ENCODE peak calls at places on chromosomes 1 and 21, in six cellular contexts. One of them, this sample, is unnamed.

GRCh38 chr1:14881775-14882672 is 271.5 kb upstream of the TMEM51 start:
- DNase-seq in thoracic aorta: no peak
- DNase-seq in left ventricle myocardium inferior: no peak
- DNase-seq in tibial nerve: no peak
- DNase-seq in fibroblast of mammary gland: no peak
- DNase-seq in progenitor cell of endocrine pancreas: no peak
- DNase-seq in this sample: no peak

GRCh38 chr1:172497230-172497629 is 35.7 kb upstream of the SUCO start:
- DNase-seq in left ventricle myocardium inferior: no peak
- DNase-seq in fibroblast of mammary gland: no peak
- DNase-seq in progenitor cell of endocrine pancreas: no peak
- DNase-seq in tibial nerve: no peak
- DNase-seq in thoracic aorta: no peak
- DNase-seq in this sample: no peak

GRCh38 chr1:110383311-110383990 is 7.4 kb downstream of the SLC16A4 start:
- DNase-seq in progenitor cell of endocrine pancreas: no peak
- DNase-seq in tibial nerve: no peak
- DNase-seq in left ventricle myocardium inferior: no peak
- DNase-seq in fibroblast of mammary gland: peak
- DNase-seq in thoracic aorta: no peak
- DNase-seq in this sample: no peak

GRCh38 chr1:66460776-66461175 is 73.2 kb upstream of the SGIP1 start:
- DNase-seq in left ventricle myocardium inferior: no peak
- DNase-seq in progenitor cell of endocrine pancreas: no peak
- DNase-seq in fibroblast of mammary gland: no peak
- DNase-seq in thoracic aorta: no peak
- DNase-seq in tibial nerve: no peak
- DNase-seq in this sample: no peak

GRCh38 chr1:94180650-94181049 is 56.7 kb downstream of the ARHGAP29 start:
- DNase-seq in tibial nerve: no peak
- DNase-seq in fibroblast of mammary gland: no peak
- DNase-seq in progenitor cell of endocrine pancreas: no peak
- DNase-seq in left ventricle myocardium inferior: no peak
- DNase-seq in thoracic aorta: no peak
- DNase-seq in this sample: no peak

GRCh38 chr1:201156819-201157218 is 2.5 kb upstream of the TMEM9 start:
- DNase-seq in left ventricle myocardium inferior: no peak
- DNase-seq in progenitor cell of endocrine pancreas: no peak
- DNase-seq in tibial nerve: no peak
- DNase-seq in fibroblast of mammary gland: no peak
- DNase-seq in thoracic aorta: no peak
- DNase-seq in this sample: no peak

GRCh38 chr1:165259236-165259635 is 97.3 kb downstream of the LMX1A start:
- DNase-seq in thoracic aorta: no peak
- DNase-seq in fibroblast of mammary gland: peak
- DNase-seq in left ventricle myocardium inferior: no peak
- DNase-seq in progenitor cell of endocrine pancreas: no peak
- DNase-seq in tibial nerve: no peak
- DNase-seq in this sample: no peak

GRCh38 chr21:36135391-36136094 is 664 bp downstream of the CBR3 start:
- DNase-seq in progenitor cell of endocrine pancreas: no peak
- DNase-seq in left ventricle myocardium inferior: peak
- DNase-seq in tibial nerve: peak
- DNase-seq in thoracic aorta: no peak
- DNase-seq in fibroblast of mammary gland: peak
- DNase-seq in this sample: no peak

GRCh38 chr1:155226910-155227260 is 18.4 kb downstream of the MTX1 start:
- DNase-seq in fibroblast of mammary gland: peak
- DNase-seq in thoracic aorta: no peak
- DNase-seq in tibial nerve: no peak
- DNase-seq in progenitor cell of endocrine pancreas: peak
- DNase-seq in left ventricle myocardium inferior: peak
- DNase-seq in this sample: no peak

GRCh38 chr1:167747988-167748387 is 26.2 kb downstream of the MPZL1 start:
- DNase-seq in left ventricle myocardium inferior: no peak
- DNase-seq in progenitor cell of endocrine pancreas: no peak
- DNase-seq in tibial nerve: no peak
- DNase-seq in fibroblast of mammary gland: peak
- DNase-seq in thoracic aorta: no peak
- DNase-seq in this sample: no peak

GRCh38 chr1:1891349-1892078 is 627 bp upstream of the GNB1 start:
- DNase-seq in left ventricle myocardium inferior: peak
- DNase-seq in tibial nerve: no peak
- DNase-seq in fibroblast of mammary gland: peak
- DNase-seq in progenitor cell of endocrine pancreas: peak
- DNase-seq in thoracic aorta: no peak
- DNase-seq in this sample: peak

GRCh38 chr1:233421293-233421692 is 93.8 kb downstream of the MAP3K21 start:
- DNase-seq in thoracic aorta: no peak
- DNase-seq in left ventricle myocardium inferior: no peak
- DNase-seq in fibroblast of mammary gland: no peak
- DNase-seq in progenitor cell of endocrine pancreas: no peak
- DNase-seq in tibial nerve: no peak
- DNase-seq in this sample: no peak
- TF ChIP-seq CTCF in thoracic aorta: no peak
- TF ChIP-seq CTCF in left ventricle myocardium inferior: no peak
- TF ChIP-seq CTCF in fibroblast of mammary gland: no peak
- TF ChIP-seq CTCF in progenitor cell of endocrine pancreas: no peak
- TF ChIP-seq CTCF in tibial nerve: no peak
- TF ChIP-seq CTCF in this sample: no peak

DNA sequence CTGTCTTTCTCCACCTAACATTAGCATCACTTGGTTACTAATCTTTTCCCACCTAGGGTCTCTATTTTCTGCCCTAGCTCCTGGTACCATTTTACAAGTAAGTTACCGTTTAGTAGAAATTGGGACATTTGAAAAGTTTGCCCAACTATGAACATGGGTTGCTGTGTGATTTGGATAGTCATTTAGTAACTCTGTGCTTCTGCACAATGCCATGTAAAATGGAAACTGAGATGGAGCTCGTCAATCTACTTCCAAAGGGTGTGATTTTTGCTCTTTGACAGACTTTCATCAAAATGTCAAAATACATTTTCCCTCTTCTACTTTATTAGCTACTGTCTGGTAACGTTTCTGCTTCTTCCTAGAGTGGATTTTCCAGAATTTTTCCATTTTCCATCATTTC is 381.5 kb upstream of the B3GALT2 start:
- DNase-seq in tibial nerve: no peak
- DNase-seq in progenitor cell of endocrine pancreas: no peak
- DNase-seq in thoracic aorta: no peak
- DNase-seq in left ventricle myocardium inferior: no peak
- DNase-seq in fibroblast of mammary gland: no peak
- DNase-seq in this sample: no peak
- TF ChIP-seq CTCF in tibial nerve: no peak
- TF ChIP-seq CTCF in progenitor cell of endocrine pancreas: no peak
- TF ChIP-seq CTCF in thoracic aorta: no peak
- TF ChIP-seq CTCF in left ventricle myocardium inferior: no peak
- TF ChIP-seq CTCF in fibroblast of mammary gland: no peak
- TF ChIP-seq CTCF in this sample: no peak

DNA sequence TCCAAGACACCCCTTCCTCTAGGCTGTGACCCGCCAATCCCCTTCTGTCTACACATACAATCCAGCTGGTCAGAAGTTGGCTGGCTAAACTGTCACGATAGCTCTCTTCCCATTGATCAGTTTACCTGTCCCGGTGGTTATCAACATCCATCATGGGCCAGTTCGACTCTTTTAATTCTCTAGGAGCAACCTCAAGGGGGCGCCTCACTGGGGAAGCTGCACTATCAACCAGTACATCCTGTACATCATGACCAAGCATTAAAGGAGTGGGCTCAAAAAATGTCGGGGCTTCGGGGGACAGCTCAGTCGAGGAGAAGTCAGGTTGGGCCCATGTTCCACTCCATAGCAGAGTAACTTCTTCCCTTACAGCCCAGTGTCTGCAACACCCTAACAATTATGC is 53.2 kb upstream of the B3GALNT2 start:
- DNase-seq in fibroblast of mammary gland: no peak
- DNase-seq in progenitor cell of endocrine pancreas: no peak
- DNase-seq in tibial nerve: no peak
- DNase-seq in left ventricle myocardium inferior: no peak
- DNase-seq in thoracic aorta: no peak
- DNase-seq in this sample: no peak
- TF ChIP-seq CTCF in fibroblast of mammary gland: peak
- TF ChIP-seq CTCF in progenitor cell of endocrine pancreas: peak
- TF ChIP-seq CTCF in tibial nerve: no peak
- TF ChIP-seq CTCF in left ventricle myocardium inferior: no peak
- TF ChIP-seq CTCF in thoracic aorta: no peak
- TF ChIP-seq CTCF in this sample: peak

GRCh38 chr1:20726107-20726911 is 6.2 kb downstream of the SH2D5 start:
- DNase-seq in tibial nerve: peak
- DNase-seq in progenitor cell of endocrine pancreas: no peak
- DNase-seq in left ventricle myocardium inferior: no peak
- DNase-seq in thoracic aorta: no peak
- DNase-seq in fibroblast of mammary gland: no peak
- DNase-seq in this sample: no peak

GRCh38 chr1:20728371-20729154 is 3.9 kb downstream of the SH2D5 start:
- DNase-seq in progenitor cell of endocrine pancreas: no peak
- DNase-seq in tibial nerve: no peak
- DNase-seq in fibroblast of mammary gland: no peak
- DNase-seq in left ventricle myocardium inferior: no peak
- DNase-seq in thoracic aorta: no peak
- DNase-seq in this sample: no peak

GRCh38 chr1:20726932-20727745 is 5.4 kb downstream of the SH2D5 start:
- DNase-seq in left ventricle myocardium inferior: no peak
- DNase-seq in fibroblast of mammary gland: no peak
- DNase-seq in progenitor cell of endocrine pancreas: no peak
- DNase-seq in tibial nerve: peak
- DNase-seq in thoracic aorta: no peak
- DNase-seq in this sample: no peak

GRCh38 chr1:20729155-20729931 is 3.2 kb downstream of the SH2D5 start:
- DNase-seq in left ventricle myocardium inferior: no peak
- DNase-seq in progenitor cell of endocrine pancreas: no peak
- DNase-seq in tibial nerve: no peak
- DNase-seq in fibroblast of mammary gland: no peak
- DNase-seq in thoracic aorta: no peak
- DNase-seq in this sample: no peak

DNA sequence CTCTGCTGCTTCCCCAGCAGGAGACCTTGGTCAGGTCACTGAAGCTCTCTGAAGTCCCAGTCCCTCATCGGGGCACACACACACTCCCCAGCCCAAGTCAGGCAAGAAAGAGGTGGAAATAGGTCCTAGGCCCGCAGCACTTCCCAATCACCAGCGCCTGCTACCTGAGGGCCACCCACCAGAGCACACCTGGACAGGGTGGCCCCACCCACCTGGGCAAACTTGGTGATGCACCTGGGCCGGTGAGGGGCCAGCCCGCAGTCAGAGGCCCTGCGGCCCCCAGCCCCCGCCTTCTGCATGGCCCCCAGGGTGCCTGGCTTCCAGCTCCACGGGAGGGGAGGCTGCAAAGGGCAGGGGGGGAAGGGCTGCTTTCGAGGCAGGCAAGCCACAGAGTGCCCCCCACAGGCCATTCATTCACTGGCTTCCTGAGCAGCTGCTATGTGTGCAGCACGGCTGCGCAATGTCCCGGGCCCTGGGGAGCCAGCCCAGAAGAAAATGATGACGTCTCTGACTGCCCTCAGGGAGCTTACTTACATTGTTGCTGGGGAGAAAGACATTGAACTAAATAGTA is 4.7 kb downstream of the SH2D5 start:
- DNase-seq in tibial nerve: peak
- DNase-seq in left ventricle myocardium inferior: no peak
- DNase-seq in progenitor cell of endocrine pancreas: no peak
- DNase-seq in fibroblast of mammary gland: no peak
- DNase-seq in thoracic aorta: no peak
- DNase-seq in this sample: no peak
- TF ChIP-seq CTCF in tibial nerve: no peak
- TF ChIP-seq CTCF in left ventricle myocardium inferior: no peak
- TF ChIP-seq CTCF in progenitor cell of endocrine pancreas: peak
- TF ChIP-seq CTCF in fibroblast of mammary gland: peak
- TF ChIP-seq CTCF in thoracic aorta: no peak
- TF ChIP-seq CTCF in this sample: no peak

GRCh38 chr1:117967472-117967871 is 37.9 kb downstream of the WDR3 start:
- DNase-seq in fibroblast of mammary gland: peak
- DNase-seq in thoracic aorta: no peak
- DNase-seq in progenitor cell of endocrine pancreas: no peak
- DNase-seq in tibial nerve: no peak
- DNase-seq in left ventricle myocardium inferior: no peak
- DNase-seq in this sample: no peak
- TF ChIP-seq CTCF in fibroblast of mammary gland: peak
- TF ChIP-seq CTCF in thoracic aorta: no peak
- TF ChIP-seq CTCF in progenitor cell of endocrine pancreas: peak
- TF ChIP-seq CTCF in tibial nerve: no peak
- TF ChIP-seq CTCF in left ventricle myocardium inferior: no peak
- TF ChIP-seq CTCF in this sample: peak

DNA sequence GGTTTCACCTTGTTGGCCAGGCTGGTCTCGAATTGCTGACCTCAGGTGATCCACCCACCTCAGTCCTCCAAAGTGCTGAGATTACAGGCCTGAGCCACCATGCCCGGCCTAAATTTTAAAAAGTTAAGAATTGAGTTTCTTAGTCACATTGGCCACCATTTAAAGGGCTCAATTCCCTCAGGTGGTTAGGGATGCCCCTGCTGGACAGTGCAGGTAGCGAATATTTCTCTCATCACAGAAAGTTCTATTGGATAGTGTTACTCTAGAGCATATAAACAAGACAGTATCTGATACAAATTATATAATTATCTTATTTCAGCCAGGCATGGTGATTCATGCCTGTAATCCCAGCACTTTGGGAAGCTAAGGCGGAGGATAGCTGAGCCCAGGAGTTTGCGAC is 320.2 kb downstream of the ZP4 start:
- DNase-seq in left ventricle myocardium inferior: no peak
- DNase-seq in fibroblast of mammary gland: no peak
- DNase-seq in thoracic aorta: no peak
- DNase-seq in tibial nerve: no peak
- DNase-seq in progenitor cell of endocrine pancreas: no peak
- DNase-seq in this sample: no peak
- TF ChIP-seq CTCF in left ventricle myocardium inferior: peak
- TF ChIP-seq CTCF in fibroblast of mammary gland: no peak
- TF ChIP-seq CTCF in thoracic aorta: no peak
- TF ChIP-seq CTCF in tibial nerve: no peak
- TF ChIP-seq CTCF in progenitor cell of endocrine pancreas: peak
- TF ChIP-seq CTCF in this sample: no peak

GRCh38 chr1:204791453-204792366 is 79.0 kb upstream of the NFASC start:
- DNase-seq in thoracic aorta: no peak
- DNase-seq in fibroblast of mammary gland: peak
- DNase-seq in left ventricle myocardium inferior: peak
- DNase-seq in tibial nerve: peak
- DNase-seq in progenitor cell of endocrine pancreas: peak
- DNase-seq in this sample: peak
- TF ChIP-seq CTCF in thoracic aorta: peak
- TF ChIP-seq CTCF in fibroblast of mammary gland: peak
- TF ChIP-seq CTCF in left ventricle myocardium inferior: peak
- TF ChIP-seq CTCF in tibial nerve: peak
- TF ChIP-seq CTCF in progenitor cell of endocrine pancreas: peak
- TF ChIP-seq CTCF in this sample: peak